ENCODE peak calls at places on chromosome 4, in eight cellular contexts. D is GM23248; W is cortex of kidney; F is stimulated activated CD4-positive, alpha-beta T cell treated with anti-CD3 and anti-CD28 coated beads, Interleukin-15, amount 100 ng/mL, for 1 hour; K is progenitor cell of endocrine pancreas; U is GM03348; X is mesothelial cell of epicardium; B is nucleus accumbens. E is an unnamed sample.

GRCh38 chr4:109432203-109432602 is 1.4 kb upstream of the SEC24B start:
- DNase-seq in D (no peak), W (no peak), F (no peak), K (no peak), U (no peak), X (no peak), B (no peak), E (no peak)

GRCh38 chr4:183142566-183143545 is 43.8 kb downstream of the WWC2 start:
- DNase-seq in D (peak; percentile 84), W (no peak), F (no peak), K (no peak), U (peak; percentile 54), X (no peak), B (no peak), E (no peak)

GRCh38 chr4:82201303-82201702 is 172.5 kb downstream of the HNRNPD start:
- DNase-seq in D (peak; percentile 2), W (no peak), F (no peak), K (no peak), U (no peak), X (no peak), B (no peak), E (no peak)

GRCh38 chr4:76589872-76590846 is 155.1 kb downstream of the SHROOM3 start:
- DNase-seq in D (peak; percentile 90), W (no peak), F (no peak), K (peak; percentile 42), U (peak; percentile 81), X (no peak), B (no peak), E (no peak)

GRCh38 chr4:120718979-120719566 is 203.5 kb downstream of the PRDM5 start:
- DNase-seq in D (peak; percentile 65), W (no peak), F (no peak), K (no peak), U (peak; percentile 56), X (no peak), B (no peak), E (peak; percentile 7)

GRCh38 chr4:76250962-76251361 is 559 bp upstream of the FAM47E start:
- DNase-seq in D (no peak), W (no peak), F (no peak), K (no peak), U (no peak), X (no peak), B (no peak), E (no peak)

GRCh38 chr4:41106081-41106480 is 108.3 kb downstream of the APBB2 start:
- DNase-seq in D (peak; percentile 11), W (no peak), F (no peak), K (no peak), U (no peak), X (no peak), B (no peak), E (no peak)

GRCh38 chr4:117064297-117064696 is 21.1 kb downstream of the TRAM1L1 start:
- DNase-seq in D (peak; percentile 19), W (no peak), F (no peak), K (no peak), U (no peak), X (no peak), B (no peak), E (no peak)

GRCh38 chr4:86916392-86916791 is 18.4 kb upstream of the AFF1 start:
- DNase-seq in D (no peak), W (no peak), F (no peak), K (no peak), U (no peak), X (no peak), B (no peak), E (no peak)

GRCh38 chr4:81499840-81500239 is 28.1 kb upstream of the RASGEF1B start:
- DNase-seq in D (no peak), W (no peak), F (no peak), K (no peak), U (no peak), X (no peak), B (no peak), E (no peak)

GRCh38 chr4:16692493-16692892 is 206.0 kb downstream of the LDB2 start:
- DNase-seq in D (peak; percentile 77), W (no peak), F (no peak), K (no peak), U (peak; percentile 60), X (no peak), B (no peak), E (no peak)

GRCh38 chr4:128454281-128455075 is 166.9 kb upstream of the PGRMC2 start:
- DNase-seq in D (peak; percentile 97), W (no peak), F (peak; percentile 41), K (peak; percentile 45), U (peak; percentile 91), X (peak; percentile 55), B (no peak), E (peak; percentile 56)

GRCh38 chr4:152778656-152779512 is 646 bp downstream of the TIGD4 start:
- DNase-seq in D (peak; percentile 55), W (no peak), F (no peak), K (no peak), U (peak; percentile 41), X (peak; percentile 24), B (no peak), E (peak; percentile 30)

GRCh38 chr4:100106982-100107381 is 83.3 kb downstream of the DDIT4L start:
- DNase-seq in D (no peak), W (no peak), F (no peak), K (no peak), U (no peak), X (no peak), B (no peak), E (no peak)

GRCh38 chr4:90171491-90171890 is 44.3 kb downstream of the CCSER1 start:
- DNase-seq in D (no peak), W (no peak), F (no peak), K (no peak), U (no peak), X (no peak), B (no peak), E (no peak)

GRCh38 chr4:8391972-8392371 is 48.6 kb downstream of the ACOX3 start:
- DNase-seq in D (peak; percentile 87), W (no peak), F (no peak), K (no peak), U (peak; percentile 73), X (no peak), B (no peak), E (no peak)

GRCh38 chr4:1550122-1551070 is 133.7 kb downstream of the FAM53A start:
- DNase-seq in D (no peak), W (no peak), F (no peak), K (no peak), U (no peak), X (no peak), B (no peak), E (no peak)

GRCh38 chr4:147543039-147543438 is 62.1 kb downstream of the EDNRA start:
- DNase-seq in D (peak; percentile 61), W (no peak), F (no peak), K (no peak), U (no peak), X (no peak), B (no peak), E (no peak)

GRCh38 chr4:74583066-74583700 is 138.2 kb downstream of the AREG start:
- DNase-seq in D (peak; percentile 59), W (no peak), F (no peak), K (no peak), U (peak; percentile 4), X (no peak), B (no peak), E (no peak)

GRCh38 chr4:140635606-140636005 is 66.8 kb upstream of the UCP1 start:
- DNase-seq in D (peak; percentile 63), W (no peak), F (no peak), K (no peak), U (peak; percentile 85), X (no peak), B (no peak), E (no peak)

GRCh38 chr4:125101706-125102105 is 213.0 kb upstream of the FAT4 start:
- DNase-seq in D (peak; percentile 83), W (no peak), F (no peak), K (no peak), U (peak; percentile 9), X (no peak), B (no peak), E (no peak)

GRCh38 chr4:71974681-71975080 is 57.1 kb upstream of the NPFFR2 start:
- DNase-seq in D (peak; percentile 27), W (no peak), F (no peak), K (no peak), U (peak; percentile 26), X (no peak), B (no peak), E (no peak)

GRCh38 chr4:7630559-7631287 is 196.0 kb upstream of the PSAPL1 start:
- DNase-seq in D (peak; percentile 95), W (no peak), F (no peak), K (no peak), U (peak; percentile 91), X (no peak), B (no peak), E (no peak)

GRCh38 chr4:124564121-124564520 is 148.4 kb downstream of the ANKRD50 start:
- DNase-seq in D (no peak), W (no peak), F (no peak), K (no peak), U (no peak), X (no peak), B (no peak), E (no peak)

GRCh38 chr4:98919996-98920395 is 8.9 kb downstream of the EIF4E start:
- DNase-seq in D (peak; percentile 58), W (no peak), F (no peak), K (no peak), U (peak; percentile 29), X (no peak), B (no peak), E (no peak)

GRCh38 chr4:102352774-102353173 is 7.5 kb upstream of the SLC39A8 start:
- DNase-seq in D (no peak), W (no peak), F (no peak), K (no peak), U (no peak), X (no peak), B (no peak), E (no peak)

GRCh38 chr4:169251291-169252235 is 19.2 kb downstream of the SH3RF1 start:
- DNase-seq in D (no peak), W (no peak), F (no peak), K (no peak), U (no peak), X (no peak), B (no peak), E (no peak)